ENCODE peak calls at places on chromosomes 13 and 19, in seven cellular contexts. F is HepG2, G is K562, A is transverse colon, Z is breast epithelium, I is H1, O is stomach. P is an unnamed sample. For H3K4me1, the result is how much of the 10 kb centered on the place peaks cover.

GRCh38 chr19:7681336-7682174 is 922 bp downstream of the TRAPPC5 start:
- DNase-seq in F (peak), G (peak), A (peak), Z (peak), I (peak), O (peak), P (peak)

GRCh38 chr13:18949489-18949761 is 232.2 kb downstream of the TUBA3C start:
- DNase-seq in F (no peak), G (no peak), A (no peak), Z (no peak), I (no peak), O (no peak), P (no peak)

GRCh38 chr13:71339736-71340135 is 527.3 kb downstream of the DACH1 start:
- DNase-seq in F (no peak), G (no peak), A (no peak), Z (no peak), I (no peak), O (no peak), P (no peak)

GRCh38 chr19:35266904-35267817 is 1.6 kb upstream of the USF2 start:
- DNase-seq in F (no peak), G (peak), A (peak), Z (no peak), I (peak), O (no peak), P (peak)

GRCh38 chr19:9485140-9485539 is 13.3 kb downstream of the ZNF560 start:
- DNase-seq in F (no peak), G (no peak), A (no peak), Z (no peak), I (no peak), O (no peak), P (no peak)

GRCh38 chr19:1251503-1252220 is 3.3 kb downstream of the MIDN start:
- DNase-seq in F (peak), G (peak), A (peak), Z (no peak), I (no peak), O (no peak), P (peak)

GRCh38 chr13:33676700-33677048 is 141.3 kb upstream of the RFC3 start:
- DNase-seq in F (peak), G (no peak), A (peak), Z (peak), I (no peak), O (peak), P (peak)

GRCh38 chr19:5949792-5950305 is 28.1 kb downstream of the RANBP3 start:
- DNase-seq in F (no peak), G (no peak), A (no peak), Z (no peak), I (no peak), O (peak), P (no peak)

GRCh38 chr19:32351807-32352630 is 6.6 kb downstream of the ZNF507 start:
- DNase-seq in F (no peak), G (no peak), A (no peak), Z (no peak), I (no peak), O (no peak), P (no peak)

GRCh38 chr19:40550951-40551350 is 25.7 kb upstream of the SHKBP1 start:
- DNase-seq in F (no peak), G (no peak), A (no peak), Z (no peak), I (no peak), O (no peak), P (no peak)

GRCh38 chr13:113788413-113789135 is 29.5 kb downstream of the TMEM255B start:
- DNase-seq in F (no peak), G (no peak), A (no peak), Z (no peak), I (no peak), O (no peak), P (no peak)

GRCh38 chr13:43240278-43240677 is 216.9 kb downstream of the DNAJC15 start:
- DNase-seq in F (no peak), G (no peak), A (no peak), Z (no peak), I (no peak), O (no peak), P (no peak)

GRCh38 chr13:101838305-101838835 is 385.9 kb downstream of the ITGBL1 start:
- DNase-seq in F (no peak), G (no peak), A (no peak), Z (no peak), I (no peak), O (no peak), P (no peak)

GRCh38 chr19:34832581-34833112 is 59.6 kb upstream of the ZNF599 start:
- DNase-seq in F (no peak), G (no peak), A (no peak), Z (no peak), I (no peak), O (no peak), P (no peak)

GRCh38 chr13:28531195-28531955 is 36.4 kb upstream of the FLT1 start:
- DNase-seq in F (no peak), G (no peak), A (peak), Z (no peak), I (peak), O (peak), P (no peak)

GRCh38 chr19:56104423-56104822 is 16.7 kb downstream of the ZNF787 start:
- DNase-seq in F (no peak), G (no peak), A (no peak), Z (no peak), I (no peak), O (no peak), P (no peak)

GRCh38 chr13:94764576-94765321 is 52.4 kb upstream of the SOX21 start:
- DNase-seq in F (no peak), G (no peak), A (no peak), Z (no peak), I (no peak), O (no peak), P (no peak)

GRCh38 chr19:1250374-1251232 is 2.2 kb downstream of the MIDN start:
- DNase-seq in F (peak), G (peak), A (peak), Z (no peak), I (no peak), O (no peak), P (peak)

GRCh38 chr13:63433546-63434150 is 2018.0 kb upstream of the PCDH20 start:
- DNase-seq in F (no peak), G (no peak), A (no peak), Z (no peak), I (no peak), O (no peak), P (no peak)

GRCh38 chr19:18203408-18203862 is 407 bp downstream of the RAB3A start:
- DNase-seq in F (no peak), G (peak), A (peak), Z (no peak), I (no peak), O (no peak), P (no peak)

GRCh38 chr13:73914119-73914518 is 220.1 kb downstream of the KLF12 start:
- DNase-seq in F (no peak), G (no peak), A (no peak), Z (no peak), I (no peak), O (no peak), P (no peak)

GRCh38 chr13:68810660-68811059 is 1297.0 kb upstream of the ATXN8OS start:
- DNase-seq in F (peak), G (peak), A (no peak), Z (no peak), I (no peak), O (no peak), P (no peak)

GRCh38 chr19:2426661-2427322 is 594 bp downstream of the TIMM13 start:
- DNase-seq in F (peak), G (peak), A (peak), Z (no peak), I (peak), O (peak), P (no peak)

DNA sequence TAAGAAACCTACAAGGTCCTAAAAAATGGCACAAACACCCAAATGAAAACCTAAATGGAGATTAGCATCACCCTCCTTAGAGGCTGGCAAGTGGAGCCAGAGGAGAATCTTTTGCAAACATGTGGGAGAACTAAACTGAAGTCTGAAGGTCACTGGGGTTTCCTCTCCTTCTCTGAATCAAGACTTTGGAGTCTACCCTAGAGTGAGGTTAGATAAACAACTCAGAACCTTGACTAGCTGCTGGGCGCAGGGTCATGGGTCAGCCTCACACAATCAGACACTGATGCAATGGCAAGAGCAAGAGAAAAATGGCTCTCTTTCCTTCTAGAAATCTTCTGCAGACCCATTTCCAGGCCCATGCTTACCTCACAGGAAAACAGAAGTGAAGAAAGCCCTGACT is 165.8 kb downstream of the KCTD12 start:
- DNase-seq in F (no peak), G (no peak), A (no peak), Z (no peak), I (no peak), O (no peak), P (no peak)
- H3K4me1 ChIP-seq in F (under half), G (under half), A (under half), Z (under half), I (under half), O (under half), P (under half)

GRCh38 chr19:12983091-12983490 is 12.2 kb upstream of the NFIX start:
- DNase-seq in F (no peak), G (no peak), A (no peak), Z (no peak), I (no peak), O (no peak), P (no peak)
- TF ChIP-seq POLR2AphosphoS5 in F (no peak), G (no peak), A (no peak), Z (no peak), I (no peak), O (no peak), P (no peak)

DNA sequence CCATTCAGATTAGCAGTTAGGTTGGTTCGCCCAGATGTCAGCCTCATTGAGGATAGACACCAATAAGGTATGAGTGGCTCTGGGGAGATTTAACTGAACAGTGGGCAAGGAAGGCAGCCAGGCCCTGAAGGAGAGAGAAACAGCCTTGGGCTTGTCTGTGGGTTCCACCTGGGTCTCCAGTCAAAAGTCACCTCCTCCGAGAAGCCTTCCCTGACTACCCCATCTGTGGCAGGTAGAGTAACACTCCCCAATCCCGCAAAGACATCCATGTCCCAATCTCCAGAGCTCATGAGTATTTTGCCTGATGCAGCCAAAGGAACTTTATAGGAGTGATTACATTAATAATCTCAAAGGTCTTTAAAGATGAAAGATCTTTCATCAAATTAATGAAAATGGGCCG is 8.0 kb upstream of the YJU2 start:
- DNase-seq in F (no peak), G (no peak), A (no peak), Z (no peak), I (no peak), O (no peak), P (no peak)
- TF ChIP-seq POLR2A in F (no peak), G (no peak), A (no peak), Z (no peak), I (no peak), O (no peak), P (no peak)

GRCh38 chr19:38285567-38285966 is 18.5 kb upstream of the C19orf33 start:
- DNase-seq in F (no peak), G (no peak), A (no peak), Z (no peak), I (no peak), O (no peak), P (no peak)

GRCh38 chr19:38289955-38290354 is 14.1 kb upstream of the C19orf33 start:
- DNase-seq in F (no peak), G (no peak), A (no peak), Z (no peak), I (no peak), O (no peak), P (no peak)

GRCh38 chr19:38290631-38291147 is 13.4 kb upstream of the C19orf33 start:
- DNase-seq in F (no peak), G (no peak), A (no peak), Z (peak), I (no peak), O (peak), P (peak)

GRCh38 chr19:38287604-38288003 is 16.4 kb upstream of the C19orf33 start:
- DNase-seq in F (no peak), G (no peak), A (no peak), Z (no peak), I (no peak), O (no peak), P (no peak)

GRCh38 chr19:38288127-38288855 is 15.8 kb upstream of the C19orf33 start:
- DNase-seq in F (no peak), G (no peak), A (no peak), Z (no peak), I (no peak), O (no peak), P (no peak)
- H3K4me1 ChIP-seq in F (under half), G (under half), A (under half), Z (under half), I (under half), O (under half), P (under half)

GRCh38 chr13:91278291-91278690 is 69.2 kb upstream of the MIR17HG start:
- DNase-seq in F (no peak), G (no peak), A (no peak), Z (no peak), I (no peak), O (no peak), P (no peak)

GRCh38 chr13:91273675-91274074 is 73.8 kb upstream of the MIR17HG start:
- DNase-seq in F (no peak), G (no peak), A (no peak), Z (no peak), I (no peak), O (no peak), P (no peak)

GRCh38 chr13:91280806-91281205 is 66.7 kb upstream of the MIR17HG start:
- DNase-seq in F (no peak), G (peak), A (no peak), Z (no peak), I (no peak), O (no peak), P (no peak)

GRCh38 chr13:91278888-91279287 is 68.6 kb upstream of the MIR17HG start:
- DNase-seq in F (no peak), G (no peak), A (no peak), Z (no peak), I (no peak), O (no peak), P (no peak)

DNA sequence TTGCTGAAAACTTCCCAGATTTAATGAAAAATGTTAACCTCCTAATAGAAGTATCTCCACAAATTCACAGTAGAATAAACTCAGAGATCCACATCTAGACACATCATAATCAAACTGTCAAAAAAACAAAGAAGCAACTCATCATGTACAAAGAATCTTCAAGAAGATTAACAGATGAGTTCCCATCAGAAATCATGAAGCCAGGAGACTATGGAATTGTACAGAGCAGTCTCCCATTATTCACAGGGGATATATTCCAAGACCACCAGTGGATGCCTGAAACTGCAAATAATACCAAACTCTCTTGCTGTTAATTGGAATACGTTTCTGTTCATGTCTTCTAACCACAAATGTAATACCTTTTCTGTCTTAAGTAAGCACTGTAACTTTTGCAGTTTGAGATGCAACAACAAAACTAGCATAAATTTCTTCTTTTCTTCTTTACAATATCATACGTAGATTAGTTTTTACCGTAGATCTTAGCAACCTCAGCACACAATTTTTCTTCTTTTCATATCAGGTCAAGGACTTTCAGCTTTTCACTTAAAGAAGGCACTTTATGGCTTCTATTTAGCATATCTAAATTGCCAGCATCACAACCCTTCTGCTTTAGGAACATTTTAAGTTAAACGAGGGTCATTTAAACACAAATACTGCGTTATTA is 70.3 kb upstream of the MIR17HG start:
- DNase-seq in F (no peak), G (no peak), A (no peak), Z (no peak), I (no peak), O (no peak), P (no peak)
- TF ChIP-seq POLR2AphosphoS5 in F (no peak), G (no peak), A (no peak), Z (no peak), I (no peak), O (no peak), P (no peak)

P was measured in prostate gland.